ENCODE peak calls at places on chromosomes 12 and 14, in seven cellular contexts. U is left ventricle myocardium inferior, M is OCI-LY7, V is ovary, I is A549, N is PC-3, A is psoas muscle. G is an unnamed sample. For H3K9me3, the result is how much of the 10 kb centered on the place peaks cover.

GRCh38 chr14:53391631-53392030 is 238.5 kb upstream of the DDHD1 start:
- DNase-seq in U (no peak), M (no peak), V (no peak), I (no peak), N (peak), A (no peak), G (peak)

GRCh38 chr14:95396221-95396620 is 76.5 kb upstream of the CLMN start:
- DNase-seq in U (no peak), M (no peak), V (no peak), I (no peak), N (no peak), A (no peak), G (no peak)

GRCh38 chr12:76883151-76883550 is 4.3 kb upstream of the CSRP2 start:
- DNase-seq in U (no peak), M (no peak), V (no peak), I (no peak), N (no peak), A (no peak), G (no peak)

GRCh38 chr12:101855364-101855884 is 22.0 kb upstream of the DRAM1 start:
- DNase-seq in U (no peak), M (no peak), V (no peak), I (no peak), N (no peak), A (no peak), G (no peak)

GRCh38 chr12:112741106-112741505 is 50.4 kb upstream of the RPH3A start:
- DNase-seq in U (no peak), M (no peak), V (no peak), I (no peak), N (no peak), A (no peak), G (no peak)

GRCh38 chr12:104165801-104166200 is 27.8 kb upstream of the NFYB start:
- DNase-seq in U (no peak), M (no peak), V (no peak), I (no peak), N (no peak), A (no peak), G (no peak)

GRCh38 chr12:123471374-123472068 is 13.6 kb downstream of the SNRNP35 start:
- DNase-seq in U (peak), M (no peak), V (no peak), I (peak), N (no peak), A (no peak), G (peak)

GRCh38 chr14:64092940-64093339 is 201.2 kb downstream of the ESR2 start:
- DNase-seq in U (no peak), M (no peak), V (no peak), I (no peak), N (peak), A (no peak), G (no peak)

GRCh38 chr12:132171968-132172521 is 27.8 kb downstream of the NOC4L start:
- DNase-seq in U (peak), M (no peak), V (no peak), I (no peak), N (no peak), A (no peak), G (no peak)

GRCh38 chr14:58898655-58899316 is 261.0 kb downstream of the DACT1 start:
- DNase-seq in U (no peak), M (no peak), V (no peak), I (no peak), N (peak), A (no peak), G (peak)

GRCh38 chr12:12872139-12872933 is 19.0 kb upstream of the GPRC5A start:
- DNase-seq in U (no peak), M (no peak), V (no peak), I (peak), N (peak), A (no peak), G (no peak)

GRCh38 chr12:28415755-28416154 is 225.5 kb downstream of the CCDC91 start:
- DNase-seq in U (no peak), M (no peak), V (no peak), I (no peak), N (peak), A (no peak), G (peak)

GRCh38 chr14:41167040-41167439 is 439.6 kb upstream of the LRFN5 start:
- DNase-seq in U (no peak), M (no peak), V (no peak), I (no peak), N (no peak), A (no peak), G (no peak)

GRCh38 chr12:22238211-22238610 is 96.3 kb downstream of the ST8SIA1 start:
- DNase-seq in U (no peak), M (no peak), V (no peak), I (no peak), N (no peak), A (no peak), G (no peak)

GRCh38 chr12:12723681-12724420 is 6.7 kb downstream of the CDKN1B start:
- DNase-seq in U (peak), M (peak), V (peak), I (peak), N (peak), A (peak), G (no peak)

GRCh38 chr12:77049767-77050353 is 15.5 kb downstream of the E2F7 start:
- DNase-seq in U (no peak), M (peak), V (no peak), I (peak), N (peak), A (no peak), G (peak)

GRCh38 chr14:54568821-54569591 is 2.1 kb downstream of the SAMD4A start:
- DNase-seq in U (peak), M (no peak), V (no peak), I (no peak), N (peak), A (no peak), G (no peak)

GRCh38 chr12:29155079-29155478 is 6.0 kb downstream of the FAR2 start:
- DNase-seq in U (no peak), M (peak), V (no peak), I (no peak), N (no peak), A (no peak), G (no peak)

GRCh38 chr14:99389171-99389826 is 91.4 kb downstream of the SETD3 start:
- DNase-seq in U (no peak), M (peak), V (peak), I (peak), N (peak), A (peak), G (no peak)

GRCh38 chr14:104460920-104461651 is 118.5 kb upstream of the C14orf180 start:
- DNase-seq in U (no peak), M (no peak), V (peak), I (no peak), N (no peak), A (no peak), G (no peak)

GRCh38 chr12:104733717-104734175 is 224.3 kb downstream of the SLC41A2 start:
- DNase-seq in U (no peak), M (peak), V (no peak), I (no peak), N (peak), A (no peak), G (no peak)

GRCh38 chr12:109870648-109871047 is 9.7 kb downstream of the GLTP start:
- DNase-seq in U (no peak), M (no peak), V (no peak), I (no peak), N (no peak), A (no peak), G (no peak)

GRCh38 chr14:75125617-75126016 is 1.2 kb downstream of the NEK9 start:
- DNase-seq in U (no peak), M (no peak), V (no peak), I (no peak), N (peak), A (no peak), G (no peak)
- H3K4me3 ChIP-seq in U (peak), M (peak), V (peak), I (peak), N (peak), A (peak), G (peak)

GRCh38 chr14:97299661-97300060 is 502.5 kb downstream of the VRK1 start:
- DNase-seq in U (no peak), M (no peak), V (no peak), I (no peak), N (no peak), A (no peak), G (no peak)
- TF ChIP-seq CTCF in U (no peak), M (peak), V (no peak), I (no peak), N (peak), A (no peak), G (no peak)

GRCh38 chr14:89681086-89682018 is 264.3 kb upstream of the FOXN3 start:
- DNase-seq in U (no peak), M (peak), V (no peak), I (no peak), N (no peak), A (no peak), G (no peak)
- H3K9me3 ChIP-seq in U (under half), M (under half), V (under half), I (under half), N (under half), A (under half), G (under half)

DNA sequence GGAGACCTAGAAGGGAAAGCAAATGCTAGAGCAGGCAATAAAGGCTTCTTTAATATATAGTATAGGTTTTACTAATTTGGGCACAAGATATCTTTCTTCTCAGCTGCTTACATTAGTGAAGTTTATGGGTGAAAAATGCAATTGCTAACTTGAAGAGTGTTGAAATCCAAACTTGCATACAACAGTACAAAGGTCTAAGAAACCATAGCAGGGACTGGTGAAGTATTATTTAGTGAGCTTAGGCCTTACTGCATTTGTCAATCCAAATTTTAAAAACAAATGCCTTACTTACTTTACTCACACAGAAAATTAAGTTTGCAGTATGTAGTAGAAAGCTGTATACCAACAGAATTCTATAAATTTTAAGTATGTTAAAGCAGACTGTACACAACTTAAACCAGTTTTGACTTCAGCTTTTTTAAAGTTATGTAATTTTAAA is 1.4 kb upstream of the AP4S1 start:
- DNase-seq in U (no peak), M (no peak), V (no peak), I (no peak), N (no peak), A (no peak), G (no peak)
- H3K4me3 ChIP-seq in U (peak), M (peak), V (peak), I (peak), N (peak), A (peak), G (peak)

DNA sequence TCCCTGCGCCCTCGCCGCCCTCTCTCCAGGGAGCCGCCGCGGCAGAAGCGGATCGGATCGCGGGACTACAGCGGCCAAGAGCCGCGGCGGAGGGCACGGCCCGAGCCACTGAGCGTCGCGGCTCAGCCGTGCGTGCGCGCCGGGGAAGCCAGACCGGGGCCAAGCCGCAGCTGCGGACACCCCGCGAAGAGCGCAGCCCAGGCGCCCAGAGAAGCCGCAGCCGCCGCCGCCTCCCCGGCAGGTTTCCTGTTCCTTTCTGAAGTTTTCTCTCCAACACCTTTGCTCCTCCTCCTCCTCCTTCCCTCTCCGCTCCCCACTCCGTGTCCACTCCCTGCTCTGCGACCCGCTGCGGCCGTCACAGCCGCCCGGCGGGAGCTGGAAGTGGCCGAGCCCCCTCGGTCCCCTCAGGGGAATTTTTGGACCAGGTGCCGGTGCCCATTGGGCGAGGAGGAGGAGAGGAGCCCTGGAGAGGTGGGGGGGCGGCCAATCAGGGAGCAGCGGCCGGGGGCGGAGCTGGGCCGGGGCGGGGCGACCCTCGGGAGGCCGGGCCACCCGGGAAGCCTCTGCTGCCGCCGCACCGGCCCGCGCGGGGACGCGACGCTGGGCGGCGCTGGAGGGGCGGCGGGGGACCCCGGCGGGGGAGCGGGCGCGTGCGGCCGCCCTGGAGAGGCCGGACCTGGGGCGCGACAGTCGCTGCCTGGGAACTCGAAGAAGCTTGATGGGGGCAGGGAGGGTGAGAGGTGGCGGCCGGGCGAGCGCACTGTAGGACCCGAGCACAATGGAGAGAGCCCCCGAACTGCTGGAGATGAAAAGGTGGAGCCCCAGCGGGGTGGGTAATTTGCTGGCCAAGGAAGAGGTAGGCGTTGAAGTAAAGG is at the start of gene ITPR2:
- DNase-seq in U (peak), M (peak), V (peak), I (peak), N (peak), A (peak), G (no peak)
- TF ChIP-seq CTCF in U (peak), M (peak), V (no peak), I (peak), N (peak), A (peak), G (peak)

GRCh38 chr12:34334538-34334937 is 312.2 kb downstream of the ALG10 start:
- DNase-seq in U (no peak), M (no peak), V (no peak), I (no peak), N (no peak), A (no peak), G (no peak)

GRCh38 chr12:34334953-34335743 is 312.9 kb downstream of the ALG10 start:
- DNase-seq in U (no peak), M (no peak), V (no peak), I (no peak), N (no peak), A (no peak), G (no peak)

GRCh38 chr12:34333337-34333736 is 311.0 kb downstream of the ALG10 start:
- DNase-seq in U (no peak), M (no peak), V (no peak), I (no peak), N (peak), A (no peak), G (no peak)

GRCh38 chr12:34336619-34337465 is 314.5 kb downstream of the ALG10 start:
- DNase-seq in U (no peak), M (no peak), V (no peak), I (no peak), N (no peak), A (no peak), G (no peak)

DNA sequence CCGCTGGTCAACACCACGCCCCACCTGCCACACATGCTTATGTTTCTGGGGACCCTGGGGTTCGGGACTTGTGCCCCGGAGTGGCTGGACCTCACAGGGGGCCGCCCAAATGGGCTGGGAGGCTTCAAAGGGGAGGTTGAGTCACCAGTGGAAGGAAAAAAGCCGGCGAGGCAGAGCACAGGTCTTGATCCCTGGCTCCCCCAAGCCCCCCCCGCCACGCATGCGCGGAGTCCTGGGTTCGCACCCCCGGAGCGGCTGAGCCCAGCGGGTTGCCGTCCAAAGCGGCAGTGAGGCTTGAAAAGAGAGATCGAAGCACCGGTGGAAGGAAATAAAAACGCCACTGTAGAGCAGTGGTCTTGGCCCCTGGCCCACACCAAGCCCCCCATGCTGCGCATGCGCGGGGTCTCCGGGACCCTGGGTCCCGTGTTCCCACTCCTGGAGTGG is 313.5 kb downstream of the ALG10 start:
- DNase-seq in U (no peak), M (no peak), V (no peak), I (no peak), N (peak), A (no peak), G (no peak)
- H3K9me3 ChIP-seq in U (under half), M (under half), V (under half), I (under half), N (under half), A (under half), G (half or more)